ENCODE peak calls at places on chromosomes 7 and 10, in eight cellular contexts. One of them, this sample, is unnamed.

GRCh38 chr10:131211556-131211955 is 100.0 kb downstream of the TCERG1L start:
- DNase-seq in left ventricle myocardium inferior: no peak
- DNase-seq in MCF 10A: no peak
- DNase-seq in endothelial cell: no peak
- DNase-seq in brain microvascular endothelial cell: no peak
- DNase-seq in cardiac muscle cell: no peak
- DNase-seq in tibial artery: no peak
- DNase-seq in choroid plexus epithelial cell: no peak
- DNase-seq in this sample: peak; percentile 55

GRCh38 chr7:111718886-111719285 is 156.6 kb upstream of the IMMP2L start:
- DNase-seq in left ventricle myocardium inferior: no peak
- DNase-seq in MCF 10A: no peak
- DNase-seq in endothelial cell: no peak
- DNase-seq in brain microvascular endothelial cell: no peak
- DNase-seq in cardiac muscle cell: no peak
- DNase-seq in tibial artery: no peak
- DNase-seq in choroid plexus epithelial cell: no peak
- DNase-seq in this sample: no peak

GRCh38 chr7:44537442-44537841 is 3.7 kb downstream of the NPC1L1 start:
- DNase-seq in left ventricle myocardium inferior: no peak
- DNase-seq in MCF 10A: no peak
- DNase-seq in endothelial cell: no peak
- DNase-seq in brain microvascular endothelial cell: no peak
- DNase-seq in cardiac muscle cell: no peak
- DNase-seq in tibial artery: no peak
- DNase-seq in choroid plexus epithelial cell: no peak
- DNase-seq in this sample: no peak

GRCh38 chr7:77685219-77685618 is 11.0 kb upstream of the RSBN1L start:
- DNase-seq in left ventricle myocardium inferior: no peak
- DNase-seq in MCF 10A: peak; percentile 65
- DNase-seq in endothelial cell: no peak
- DNase-seq in brain microvascular endothelial cell: no peak
- DNase-seq in cardiac muscle cell: no peak
- DNase-seq in tibial artery: no peak
- DNase-seq in choroid plexus epithelial cell: no peak
- DNase-seq in this sample: no peak

GRCh38 chr10:78604286-78604685 is 464.5 kb upstream of the ZMIZ1 start:
- DNase-seq in left ventricle myocardium inferior: no peak
- DNase-seq in MCF 10A: no peak
- DNase-seq in endothelial cell: no peak
- DNase-seq in brain microvascular endothelial cell: no peak
- DNase-seq in cardiac muscle cell: no peak
- DNase-seq in tibial artery: no peak
- DNase-seq in choroid plexus epithelial cell: no peak
- DNase-seq in this sample: no peak

GRCh38 chr7:150926066-150926465 is 52.1 kb downstream of the KCNH2 start:
- DNase-seq in left ventricle myocardium inferior: no peak
- DNase-seq in MCF 10A: no peak
- DNase-seq in endothelial cell: no peak
- DNase-seq in brain microvascular endothelial cell: no peak
- DNase-seq in cardiac muscle cell: no peak
- DNase-seq in tibial artery: no peak
- DNase-seq in choroid plexus epithelial cell: no peak
- DNase-seq in this sample: no peak

GRCh38 chr10:130109796-130110235 is 814 bp downstream of the C10orf143 start:
- DNase-seq in left ventricle myocardium inferior: peak; percentile 38
- DNase-seq in MCF 10A: peak; percentile 85
- DNase-seq in endothelial cell: peak; percentile 75
- DNase-seq in brain microvascular endothelial cell: peak; percentile 81
- DNase-seq in cardiac muscle cell: peak; percentile 83
- DNase-seq in tibial artery: peak; percentile 76
- DNase-seq in choroid plexus epithelial cell: peak; percentile 93
- DNase-seq in this sample: peak; percentile 77

GRCh38 chr10:12319085-12319484 is 30.3 kb upstream of the CAMK1D start:
- DNase-seq in left ventricle myocardium inferior: no peak
- DNase-seq in MCF 10A: no peak
- DNase-seq in endothelial cell: no peak
- DNase-seq in brain microvascular endothelial cell: no peak
- DNase-seq in cardiac muscle cell: no peak
- DNase-seq in tibial artery: no peak
- DNase-seq in choroid plexus epithelial cell: no peak
- DNase-seq in this sample: no peak

GRCh38 chr10:60480865-60481563 is 91.3 kb upstream of the ANK3 start:
- DNase-seq in left ventricle myocardium inferior: no peak
- DNase-seq in MCF 10A: peak; percentile 97
- DNase-seq in endothelial cell: no peak
- DNase-seq in brain microvascular endothelial cell: peak; percentile 63
- DNase-seq in cardiac muscle cell: no peak
- DNase-seq in tibial artery: no peak
- DNase-seq in choroid plexus epithelial cell: peak; percentile 69
- DNase-seq in this sample: no peak

GRCh38 chr10:26378763-26379361 is 59.3 kb upstream of the APBB1IP start:
- DNase-seq in left ventricle myocardium inferior: no peak
- DNase-seq in MCF 10A: peak; percentile 8
- DNase-seq in endothelial cell: no peak
- DNase-seq in brain microvascular endothelial cell: no peak
- DNase-seq in cardiac muscle cell: no peak
- DNase-seq in tibial artery: no peak
- DNase-seq in choroid plexus epithelial cell: no peak
- DNase-seq in this sample: no peak

GRCh38 chr7:30525409-30525808 is 20.8 kb upstream of the GGCT start:
- DNase-seq in left ventricle myocardium inferior: no peak
- DNase-seq in MCF 10A: no peak
- DNase-seq in endothelial cell: no peak
- DNase-seq in brain microvascular endothelial cell: no peak
- DNase-seq in cardiac muscle cell: no peak
- DNase-seq in tibial artery: no peak
- DNase-seq in choroid plexus epithelial cell: no peak
- DNase-seq in this sample: no peak

GRCh38 chr10:123404357-123404756 is 250.2 kb downstream of the BUB3 start:
- DNase-seq in left ventricle myocardium inferior: no peak
- DNase-seq in MCF 10A: no peak
- DNase-seq in endothelial cell: no peak
- DNase-seq in brain microvascular endothelial cell: no peak
- DNase-seq in cardiac muscle cell: no peak
- DNase-seq in tibial artery: no peak
- DNase-seq in choroid plexus epithelial cell: no peak
- DNase-seq in this sample: no peak
- TF ChIP-seq CTCF in left ventricle myocardium inferior: no peak
- TF ChIP-seq CTCF in MCF 10A: no peak
- TF ChIP-seq CTCF in endothelial cell: no peak
- TF ChIP-seq CTCF in brain microvascular endothelial cell: no peak
- TF ChIP-seq CTCF in cardiac muscle cell: no peak
- TF ChIP-seq CTCF in tibial artery: no peak
- TF ChIP-seq CTCF in choroid plexus epithelial cell: no peak
- TF ChIP-seq CTCF in this sample: no peak

GRCh38 chr7:102284891-102285540 is 1.7 kb upstream of the SH2B2 start:
- DNase-seq in left ventricle myocardium inferior: peak; percentile 70
- DNase-seq in MCF 10A: no peak
- DNase-seq in endothelial cell: no peak
- DNase-seq in brain microvascular endothelial cell: no peak
- DNase-seq in cardiac muscle cell: no peak
- DNase-seq in tibial artery: peak; percentile 54
- DNase-seq in choroid plexus epithelial cell: no peak
- DNase-seq in this sample: no peak

GRCh38 chr7:102287082-102287464 is 405 bp downstream of the SH2B2 start:
- DNase-seq in left ventricle myocardium inferior: peak; percentile 29
- DNase-seq in MCF 10A: no peak
- DNase-seq in endothelial cell: no peak
- DNase-seq in brain microvascular endothelial cell: no peak
- DNase-seq in cardiac muscle cell: peak; percentile 34
- DNase-seq in tibial artery: no peak
- DNase-seq in choroid plexus epithelial cell: no peak
- DNase-seq in this sample: no peak

GRCh38 chr7:102286237-102287081 is at the start of gene SH2B2:
- DNase-seq in left ventricle myocardium inferior: peak; percentile 78
- DNase-seq in MCF 10A: peak; percentile 74
- DNase-seq in endothelial cell: peak; percentile 67
- DNase-seq in brain microvascular endothelial cell: peak; percentile 27
- DNase-seq in cardiac muscle cell: peak; percentile 79
- DNase-seq in tibial artery: peak; percentile 82
- DNase-seq in choroid plexus epithelial cell: peak; percentile 57
- DNase-seq in this sample: peak; percentile 81

GRCh38 chr7:102284399-102284798 is 2.3 kb upstream of the SH2B2 start:
- DNase-seq in left ventricle myocardium inferior: no peak
- DNase-seq in MCF 10A: no peak
- DNase-seq in endothelial cell: no peak
- DNase-seq in brain microvascular endothelial cell: no peak
- DNase-seq in cardiac muscle cell: no peak
- DNase-seq in tibial artery: no peak
- DNase-seq in choroid plexus epithelial cell: no peak
- DNase-seq in this sample: no peak

GRCh38 chr7:102285541-102286236 is 979 bp upstream of the SH2B2 start:
- DNase-seq in left ventricle myocardium inferior: no peak
- DNase-seq in MCF 10A: no peak
- DNase-seq in endothelial cell: no peak
- DNase-seq in brain microvascular endothelial cell: no peak
- DNase-seq in cardiac muscle cell: no peak
- DNase-seq in tibial artery: no peak
- DNase-seq in choroid plexus epithelial cell: no peak
- DNase-seq in this sample: no peak
- TF ChIP-seq CTCF in left ventricle myocardium inferior: no peak
- TF ChIP-seq CTCF in MCF 10A: no peak
- TF ChIP-seq CTCF in endothelial cell: no peak
- TF ChIP-seq CTCF in brain microvascular endothelial cell: no peak
- TF ChIP-seq CTCF in cardiac muscle cell: no peak
- TF ChIP-seq CTCF in tibial artery: no peak
- TF ChIP-seq CTCF in choroid plexus epithelial cell: no peak
- TF ChIP-seq CTCF in this sample: no peak

GRCh38 chr10:99796928-99797327 is 14.5 kb downstream of the ABCC2 start:
- DNase-seq in left ventricle myocardium inferior: no peak
- DNase-seq in MCF 10A: no peak
- DNase-seq in endothelial cell: no peak
- DNase-seq in brain microvascular endothelial cell: no peak
- DNase-seq in cardiac muscle cell: no peak
- DNase-seq in tibial artery: no peak
- DNase-seq in choroid plexus epithelial cell: no peak
- DNase-seq in this sample: no peak

GRCh38 chr10:99798031-99798430 is 15.6 kb downstream of the ABCC2 start:
- DNase-seq in left ventricle myocardium inferior: no peak
- DNase-seq in MCF 10A: no peak
- DNase-seq in endothelial cell: no peak
- DNase-seq in brain microvascular endothelial cell: no peak
- DNase-seq in cardiac muscle cell: no peak
- DNase-seq in tibial artery: no peak
- DNase-seq in choroid plexus epithelial cell: no peak
- DNase-seq in this sample: no peak

GRCh38 chr10:99798920-99799319 is 16.5 kb downstream of the ABCC2 start:
- DNase-seq in left ventricle myocardium inferior: no peak
- DNase-seq in MCF 10A: no peak
- DNase-seq in endothelial cell: no peak
- DNase-seq in brain microvascular endothelial cell: no peak
- DNase-seq in cardiac muscle cell: no peak
- DNase-seq in tibial artery: no peak
- DNase-seq in choroid plexus epithelial cell: no peak
- DNase-seq in this sample: no peak

GRCh38 chr10:99804471-99804870 is 22.0 kb downstream of the ABCC2 start:
- DNase-seq in left ventricle myocardium inferior: no peak
- DNase-seq in MCF 10A: no peak
- DNase-seq in endothelial cell: no peak
- DNase-seq in brain microvascular endothelial cell: no peak
- DNase-seq in cardiac muscle cell: no peak
- DNase-seq in tibial artery: no peak
- DNase-seq in choroid plexus epithelial cell: no peak
- DNase-seq in this sample: no peak

DNA sequence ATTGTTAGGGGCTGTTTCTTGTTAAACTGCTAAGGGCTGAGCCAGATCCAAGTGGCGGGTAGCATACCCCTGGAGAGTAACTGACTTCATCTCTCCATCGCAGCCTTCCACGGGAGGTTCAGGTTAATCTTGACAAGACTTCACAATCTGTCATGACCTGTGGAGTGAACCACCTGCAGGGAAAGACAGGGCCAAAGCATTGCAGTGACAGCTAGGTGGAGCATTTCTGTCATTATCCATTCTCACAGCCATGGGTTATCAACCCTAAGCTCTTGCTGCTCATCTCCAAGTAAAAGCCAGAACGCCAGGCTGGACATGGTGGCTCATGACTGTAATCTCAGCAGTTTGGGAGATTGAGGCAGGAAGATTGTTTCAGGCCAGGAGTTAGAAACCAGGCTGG is 17.2 kb downstream of the ABCC2 start:
- DNase-seq in left ventricle myocardium inferior: no peak
- DNase-seq in MCF 10A: no peak
- DNase-seq in endothelial cell: no peak
- DNase-seq in brain microvascular endothelial cell: no peak
- DNase-seq in cardiac muscle cell: no peak
- DNase-seq in tibial artery: no peak
- DNase-seq in choroid plexus epithelial cell: no peak
- DNase-seq in this sample: no peak
- TF ChIP-seq CTCF in left ventricle myocardium inferior: no peak
- TF ChIP-seq CTCF in MCF 10A: no peak
- TF ChIP-seq CTCF in endothelial cell: no peak
- TF ChIP-seq CTCF in brain microvascular endothelial cell: no peak
- TF ChIP-seq CTCF in cardiac muscle cell: no peak
- TF ChIP-seq CTCF in tibial artery: no peak
- TF ChIP-seq CTCF in choroid plexus epithelial cell: no peak
- TF ChIP-seq CTCF in this sample: no peak

GRCh38 chr7:134480202-134480601 is 21.3 kb upstream of the AKR1B1 start:
- DNase-seq in left ventricle myocardium inferior: no peak
- DNase-seq in MCF 10A: no peak
- DNase-seq in endothelial cell: no peak
- DNase-seq in brain microvascular endothelial cell: no peak
- DNase-seq in cardiac muscle cell: no peak
- DNase-seq in tibial artery: no peak
- DNase-seq in choroid plexus epithelial cell: no peak
- DNase-seq in this sample: no peak

GRCh38 chr7:134477954-134478353 is 19.1 kb upstream of the AKR1B1 start:
- DNase-seq in left ventricle myocardium inferior: no peak
- DNase-seq in MCF 10A: no peak
- DNase-seq in endothelial cell: no peak
- DNase-seq in brain microvascular endothelial cell: no peak
- DNase-seq in cardiac muscle cell: no peak
- DNase-seq in tibial artery: no peak
- DNase-seq in choroid plexus epithelial cell: peak; percentile 66
- DNase-seq in this sample: no peak

GRCh38 chr7:134480730-134481129 is 21.8 kb upstream of the AKR1B1 start:
- DNase-seq in left ventricle myocardium inferior: no peak
- DNase-seq in MCF 10A: peak; percentile 67
- DNase-seq in endothelial cell: no peak
- DNase-seq in brain microvascular endothelial cell: peak; percentile 48
- DNase-seq in cardiac muscle cell: peak; percentile 1
- DNase-seq in tibial artery: no peak
- DNase-seq in choroid plexus epithelial cell: peak; percentile 45
- DNase-seq in this sample: no peak

GRCh38 chr7:134481167-134481566 is 22.3 kb upstream of the AKR1B1 start:
- DNase-seq in left ventricle myocardium inferior: no peak
- DNase-seq in MCF 10A: no peak
- DNase-seq in endothelial cell: no peak
- DNase-seq in brain microvascular endothelial cell: no peak
- DNase-seq in cardiac muscle cell: no peak
- DNase-seq in tibial artery: no peak
- DNase-seq in choroid plexus epithelial cell: no peak
- DNase-seq in this sample: no peak

DNA sequence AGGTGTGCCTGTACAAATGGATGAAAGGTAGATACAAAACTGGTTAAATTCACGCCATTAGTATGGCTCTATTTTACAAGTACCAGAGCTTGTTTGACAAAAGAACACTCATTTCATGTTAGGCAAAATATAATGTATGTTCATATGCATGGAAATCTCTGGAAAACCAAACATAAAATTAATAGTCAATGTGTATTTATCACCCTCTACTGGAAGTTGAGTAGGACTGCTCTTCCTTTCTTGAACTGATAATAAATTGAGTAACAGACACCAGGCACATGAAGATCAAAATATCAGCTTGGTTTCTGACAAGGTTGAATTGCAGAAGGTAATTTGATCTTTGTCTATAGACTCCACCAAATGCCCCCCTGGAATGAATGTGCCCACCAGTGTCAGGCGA is 19.8 kb upstream of the AKR1B1 start:
- DNase-seq in left ventricle myocardium inferior: no peak
- DNase-seq in MCF 10A: no peak
- DNase-seq in endothelial cell: no peak
- DNase-seq in brain microvascular endothelial cell: no peak
- DNase-seq in cardiac muscle cell: no peak
- DNase-seq in tibial artery: no peak
- DNase-seq in choroid plexus epithelial cell: peak; percentile 49
- DNase-seq in this sample: no peak
- TF ChIP-seq CTCF in left ventricle myocardium inferior: no peak
- TF ChIP-seq CTCF in MCF 10A: peak; percentile 15
- TF ChIP-seq CTCF in endothelial cell: no peak
- TF ChIP-seq CTCF in brain microvascular endothelial cell: peak; percentile 24
- TF ChIP-seq CTCF in cardiac muscle cell: peak; percentile 34
- TF ChIP-seq CTCF in tibial artery: no peak
- TF ChIP-seq CTCF in choroid plexus epithelial cell: peak; percentile 59
- TF ChIP-seq CTCF in this sample: no peak